ENCODE peak calls at places on chromosomes 4 and X, in five cellular contexts. One of them, this sample, is unnamed.

GRCh38 chr4:8840006-8840793 is 31.4 kb downstream of the HMX1 start:
- DNase-seq in GM12878: no peak
- DNase-seq in HepG2: no peak
- DNase-seq in HCT116: no peak
- DNase-seq in SK-N-SH: peak; percentile 23
- DNase-seq in this sample: no peak

GRCh38 chr4:111717916-111718315 is 427.3 kb upstream of the FAM241A start:
- DNase-seq in GM12878: no peak
- DNase-seq in SK-N-SH: no peak
- DNase-seq in HCT116: no peak
- DNase-seq in HepG2: no peak
- DNase-seq in this sample: no peak

GRCh38 chr4:2251073-2251794 is 9.3 kb upstream of the HAUS3 start:
- DNase-seq in SK-N-SH: peak; percentile 28
- DNase-seq in HCT116: no peak
- DNase-seq in HepG2: no peak
- DNase-seq in GM12878: no peak
- DNase-seq in this sample: no peak

GRCh38 chr4:114694770-114695169 is 96.2 kb downstream of the UGT8 start:
- DNase-seq in HCT116: peak; percentile 28
- DNase-seq in SK-N-SH: peak; percentile 4
- DNase-seq in GM12878: peak; percentile 11
- DNase-seq in HepG2: peak; percentile 12
- DNase-seq in this sample: no peak

GRCh38 chr4:181687116-181687515 is 556.1 kb upstream of the TENM3 start:
- DNase-seq in HepG2: no peak
- DNase-seq in GM12878: no peak
- DNase-seq in HCT116: no peak
- DNase-seq in SK-N-SH: no peak
- DNase-seq in this sample: no peak

GRCh38 chr4:306551-306961 is 1.3 kb upstream of the ZNF732 start:
- DNase-seq in HCT116: no peak
- DNase-seq in SK-N-SH: no peak
- DNase-seq in GM12878: peak; percentile 73
- DNase-seq in HepG2: no peak
- DNase-seq in this sample: no peak

GRCh38 chr4:174808836-174809235 is 20.2 kb downstream of the GLRA3 start:
- DNase-seq in HCT116: no peak
- DNase-seq in GM12878: no peak
- DNase-seq in HepG2: no peak
- DNase-seq in SK-N-SH: no peak
- DNase-seq in this sample: no peak

GRCh38 chr4:113383111-113383785 is 333.8 kb downstream of the ANK2 start:
- DNase-seq in HCT116: peak; percentile 15
- DNase-seq in GM12878: no peak
- DNase-seq in HepG2: no peak
- DNase-seq in SK-N-SH: no peak
- DNase-seq in this sample: no peak

GRCh38 chr4:41212221-41213203 is 1.8 kb downstream of the APBB2 start:
- DNase-seq in SK-N-SH: peak; percentile 55
- DNase-seq in HepG2: peak; percentile 64
- DNase-seq in GM12878: peak; percentile 70
- DNase-seq in HCT116: no peak
- DNase-seq in this sample: peak; percentile 58

GRCh38 chrX:70434352-70434866 is 10.2 kb upstream of the DLG3 start:
- DNase-seq in HCT116: peak; percentile 72
- DNase-seq in GM12878: no peak
- DNase-seq in HepG2: peak; percentile 73
- DNase-seq in SK-N-SH: peak; percentile 93
- DNase-seq in this sample: peak; percentile 74

GRCh38 chrX:85004255-85004654 is 578 bp downstream of the APOOL start:
- DNase-seq in HepG2: no peak
- DNase-seq in HCT116: no peak
- DNase-seq in GM12878: no peak
- DNase-seq in SK-N-SH: peak; percentile 6
- DNase-seq in this sample: peak; percentile 13

GRCh38 chrX:34987646-34988045 is 45.0 kb downstream of the FAM47B start:
- DNase-seq in HCT116: no peak
- DNase-seq in SK-N-SH: no peak
- DNase-seq in HepG2: no peak
- DNase-seq in GM12878: no peak
- DNase-seq in this sample: no peak

GRCh38 chrX:1493877-1494510 is 41.3 kb upstream of the ASMTL start:
- DNase-seq in HepG2: no peak
- DNase-seq in SK-N-SH: no peak
- DNase-seq in HCT116: no peak
- DNase-seq in GM12878: no peak
- DNase-seq in this sample: no peak

GRCh38 chr4:3869661-3870566 is 103.7 kb downstream of the ADRA2C start:
- DNase-seq in SK-N-SH: no peak
- DNase-seq in HCT116: no peak
- DNase-seq in GM12878: no peak
- DNase-seq in HepG2: no peak
- DNase-seq in this sample: no peak

GRCh38 chr4:11774346-11774745 is 345.7 kb upstream of the HS3ST1 start:
- DNase-seq in HCT116: no peak
- DNase-seq in SK-N-SH: no peak
- DNase-seq in HepG2: no peak
- DNase-seq in GM12878: no peak
- DNase-seq in this sample: no peak

GRCh38 chr4:1870328-1870577 is 940 bp upstream of the NSD2 start:
- DNase-seq in HCT116: peak; percentile 73
- DNase-seq in SK-N-SH: peak; percentile 86
- DNase-seq in GM12878: no peak
- DNase-seq in HepG2: peak; percentile 80
- DNase-seq in this sample: peak; percentile 94

GRCh38 chrX:156001667-156002021 is 4.1 kb downstream of the IL9R start:
- DNase-seq in HCT116: no peak
- DNase-seq in HepG2: no peak
- DNase-seq in SK-N-SH: peak; percentile 52
- DNase-seq in GM12878: no peak
- DNase-seq in this sample: no peak

GRCh38 chr4:8352368-8353157 is 83.0 kb downstream of the HTRA3 start:
- DNase-seq in GM12878: no peak
- DNase-seq in HCT116: no peak
- DNase-seq in SK-N-SH: no peak
- DNase-seq in HepG2: no peak
- DNase-seq in this sample: no peak

GRCh38 chr4:3531306-3531886 is 826 bp downstream of the LRPAP1 start:
- DNase-seq in SK-N-SH: no peak
- DNase-seq in GM12878: no peak
- DNase-seq in HepG2: no peak
- DNase-seq in HCT116: no peak
- DNase-seq in this sample: peak; percentile 46

GRCh38 chr4:182975806-182976205 is 58.6 kb upstream of the DCTD start:
- DNase-seq in HCT116: peak; percentile 50
- DNase-seq in HepG2: no peak
- DNase-seq in SK-N-SH: peak; percentile 22
- DNase-seq in GM12878: peak; percentile 57
- DNase-seq in this sample: no peak

GRCh38 chr4:148573284-148573683 is 131.1 kb upstream of the NR3C2 start:
- DNase-seq in HepG2: no peak
- DNase-seq in HCT116: no peak
- DNase-seq in GM12878: no peak
- DNase-seq in SK-N-SH: no peak
- DNase-seq in this sample: no peak

GRCh38 chrX:81174286-81174685 is 27.4 kb downstream of the HMGN5 start:
- DNase-seq in HCT116: no peak
- DNase-seq in HepG2: peak; percentile 3
- DNase-seq in SK-N-SH: no peak
- DNase-seq in GM12878: no peak
- DNase-seq in this sample: no peak

GRCh38 chr4:97103252-97103651 is 1040.0 kb downstream of the STPG2 start:
- DNase-seq in SK-N-SH: no peak
- DNase-seq in HCT116: no peak
- DNase-seq in GM12878: no peak
- DNase-seq in HepG2: no peak
- DNase-seq in this sample: no peak

GRCh38 chr4:155403886-155404285 is 27.1 kb upstream of the MAP9 start:
- DNase-seq in HCT116: peak; percentile 36
- DNase-seq in SK-N-SH: peak; percentile 53
- DNase-seq in HepG2: no peak
- DNase-seq in GM12878: no peak
- DNase-seq in this sample: peak; percentile 11

GRCh38 chr4:48481581-48481980 is 1.6 kb upstream of the SLC10A4 start:
- DNase-seq in SK-N-SH: no peak
- DNase-seq in HepG2: no peak
- DNase-seq in GM12878: no peak
- DNase-seq in HCT116: no peak
- DNase-seq in this sample: no peak

GRCh38 chr4:15197005-15197404 is 194.7 kb downstream of the CPEB2 start:
- DNase-seq in GM12878: no peak
- DNase-seq in SK-N-SH: peak; percentile 35
- DNase-seq in HepG2: peak; percentile 23
- DNase-seq in HCT116: no peak
- DNase-seq in this sample: peak; percentile 28

GRCh38 chr4:110085131-110085530 is 113.3 kb downstream of the ELOVL6 start:
- DNase-seq in SK-N-SH: no peak
- DNase-seq in GM12878: no peak
- DNase-seq in HCT116: no peak
- DNase-seq in HepG2: peak; percentile 7
- DNase-seq in this sample: no peak

GRCh38 chrX:39693298-39693697 is 404.5 kb downstream of the BCOR start:
- DNase-seq in HepG2: no peak
- DNase-seq in HCT116: no peak
- DNase-seq in GM12878: no peak
- DNase-seq in SK-N-SH: peak; percentile 37
- DNase-seq in this sample: no peak

GRCh38 chrX:16659326-16659725 is 9.4 kb downstream of the S100G start:
- DNase-seq in SK-N-SH: no peak
- DNase-seq in HepG2: no peak
- DNase-seq in HCT116: no peak
- DNase-seq in GM12878: no peak
- DNase-seq in this sample: no peak

GRCh38 chr4:113404846-113405245 is 355.4 kb downstream of the ANK2 start:
- DNase-seq in GM12878: no peak
- DNase-seq in HepG2: no peak
- DNase-seq in SK-N-SH: no peak
- DNase-seq in HCT116: no peak
- DNase-seq in this sample: no peak

GRCh38 chr4:1809754-1810502 is 16.8 kb downstream of the FGFR3 start:
- DNase-seq in SK-N-SH: peak; percentile 96
- DNase-seq in GM12878: no peak
- DNase-seq in HepG2: peak; percentile 86
- DNase-seq in HCT116: peak; percentile 34
- DNase-seq in this sample: peak; percentile 73

GRCh38 chr4:76200771-76201224 is 12.8 kb downstream of the SCARB2 start:
- DNase-seq in HepG2: peak; percentile 77
- DNase-seq in SK-N-SH: no peak
- DNase-seq in GM12878: no peak
- DNase-seq in HCT116: no peak
- DNase-seq in this sample: no peak
- TF ChIP-seq JUND in HepG2: no peak
- TF ChIP-seq JUND in SK-N-SH: no peak
- TF ChIP-seq JUND in GM12878: no peak
- TF ChIP-seq JUND in HCT116: no peak
- TF ChIP-seq JUND in this sample: no peak

DNA sequence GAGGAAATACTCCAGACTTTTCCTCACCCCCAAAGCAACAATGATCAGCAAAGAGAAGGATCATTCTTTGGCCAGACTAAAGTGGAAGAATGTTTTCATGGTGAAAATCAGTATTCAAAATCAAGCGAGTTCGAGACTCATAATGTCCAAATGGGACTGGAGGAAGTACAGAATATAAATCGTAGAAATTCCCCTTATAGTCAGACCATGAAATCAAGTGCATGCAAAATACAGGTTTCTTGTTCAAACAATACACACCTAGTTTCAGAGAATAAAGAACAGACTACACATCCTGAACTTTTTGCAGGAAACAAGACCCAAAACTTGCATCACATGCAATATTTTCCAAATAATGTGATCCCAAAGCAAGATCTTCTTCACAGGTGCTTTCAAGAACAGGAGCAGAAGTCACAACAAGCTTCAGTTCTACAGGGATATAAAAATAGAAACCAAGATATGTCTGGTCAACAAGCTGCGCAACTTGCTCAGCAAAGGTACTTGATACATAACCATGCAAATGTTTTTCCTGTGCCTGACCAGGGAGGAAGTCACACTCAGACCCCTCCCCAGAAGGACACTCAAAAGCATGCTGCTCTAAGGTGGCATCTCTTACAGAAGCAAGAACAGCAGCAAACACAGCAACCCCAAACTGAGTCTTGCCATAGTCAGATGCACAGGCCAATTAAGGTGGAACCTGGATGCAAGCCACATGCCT is 89.7 kb downstream of the TET2 start:
- DNase-seq in HCT116: no peak
- DNase-seq in HepG2: no peak
- DNase-seq in SK-N-SH: no peak
- DNase-seq in GM12878: peak; percentile 68
- DNase-seq in this sample: no peak
- TF ChIP-seq JUND in HCT116: no peak
- TF ChIP-seq JUND in HepG2: no peak
- TF ChIP-seq JUND in SK-N-SH: no peak
- TF ChIP-seq JUND in GM12878: no peak
- TF ChIP-seq JUND in this sample: no peak

GRCh38 chrX:30521440-30522182 is 56.0 kb downstream of the TASL start:
- DNase-seq in HepG2: no peak
- DNase-seq in GM12878: no peak
- DNase-seq in SK-N-SH: no peak
- DNase-seq in HCT116: no peak
- DNase-seq in this sample: no peak
- TF ChIP-seq JUND in HepG2: no peak
- TF ChIP-seq JUND in GM12878: no peak
- TF ChIP-seq JUND in SK-N-SH: no peak
- TF ChIP-seq JUND in HCT116: no peak
- TF ChIP-seq JUND in this sample: no peak

GRCh38 chrX:124256209-124256608 is 76.3 kb upstream of the TEX13D start:
- DNase-seq in GM12878: no peak
- DNase-seq in HCT116: no peak
- DNase-seq in HepG2: no peak
- DNase-seq in SK-N-SH: no peak
- DNase-seq in this sample: no peak
- TF ChIP-seq JUND in GM12878: no peak
- TF ChIP-seq JUND in HCT116: no peak
- TF ChIP-seq JUND in HepG2: no peak
- TF ChIP-seq JUND in SK-N-SH: peak; percentile 80
- TF ChIP-seq JUND in this sample: no peak

This sample was measured in T47D.